ENCODE peak calls at places on chromosomes 6 and 20, in eight cellular contexts. P is MCF 10A, E is uterus, R is spleen, X is lower lobe of right lung, J is Calu3, L is AG09319, U is brain microvascular endothelial cell. D is an unnamed sample.

GRCh38 chr6:165872811-165873210 is 209.8 kb upstream of the PDE10A start:
- DNase-seq in P (no peak), E (no peak), R (no peak), X (no peak), J (no peak), L (no peak), U (no peak), D (no peak)

GRCh38 chr6:146028250-146028789 is 542 bp upstream of the GRM1 start:
- DNase-seq in P (peak), E (no peak), R (peak), X (peak), J (peak), L (peak), U (peak), D (no peak)

GRCh38 chr6:169079650-169080049 is 174.0 kb downstream of the THBS2 start:
- DNase-seq in P (peak), E (no peak), R (no peak), X (no peak), J (no peak), L (no peak), U (peak), D (no peak)

GRCh38 chr6:157059781-157060180 is 263.5 kb downstream of the TMEM242 start:
- DNase-seq in P (no peak), E (no peak), R (no peak), X (no peak), J (no peak), L (no peak), U (no peak), D (no peak)

GRCh38 chr20:46312945-46313861 is 4.9 kb upstream of the CDH22 start:
- DNase-seq in P (no peak), E (no peak), R (no peak), X (no peak), J (no peak), L (no peak), U (no peak), D (no peak)

GRCh38 chr6:12020187-12020791 is 8.2 kb downstream of the HIVEP1 start:
- DNase-seq in P (no peak), E (no peak), R (no peak), X (no peak), J (no peak), L (no peak), U (no peak), D (no peak)

GRCh38 chr6:82268301-82268846 is 20.8 kb upstream of the IBTK start:
- DNase-seq in P (no peak), E (no peak), R (no peak), X (no peak), J (no peak), L (no peak), U (no peak), D (no peak)

GRCh38 chr20:25011831-25012241 is 19.3 kb upstream of the APMAP start:
- DNase-seq in P (no peak), E (no peak), R (peak), X (no peak), J (no peak), L (no peak), U (no peak), D (no peak)

GRCh38 chr6:35088281-35089215 is 52.6 kb downstream of the TCP11 start:
- DNase-seq in P (no peak), E (no peak), R (peak), X (no peak), J (no peak), L (no peak), U (no peak), D (peak)

GRCh38 chr6:3455490-3456394 is 1.1 kb downstream of the SLC22A23 start:
- DNase-seq in P (no peak), E (no peak), R (no peak), X (peak), J (peak), L (no peak), U (no peak), D (no peak)

GRCh38 chr6:14397518-14397901 is 279.9 kb downstream of the CD83 start:
- DNase-seq in P (no peak), E (no peak), R (no peak), X (no peak), J (no peak), L (no peak), U (no peak), D (no peak)

GRCh38 chr6:14398953-14399352 is 281.4 kb downstream of the CD83 start:
- DNase-seq in P (no peak), E (no peak), R (no peak), X (no peak), J (no peak), L (no peak), U (no peak), D (no peak)

GRCh38 chr6:14399635-14400034 is 282.1 kb downstream of the CD83 start:
- DNase-seq in P (no peak), E (no peak), R (no peak), X (no peak), J (no peak), L (no peak), U (no peak), D (no peak)

GRCh38 chr6:14396392-14396791 is 278.8 kb downstream of the CD83 start:
- DNase-seq in P (no peak), E (no peak), R (no peak), X (no peak), J (no peak), L (no peak), U (no peak), D (no peak)

GRCh38 chr6:14396826-14397517 is 279.4 kb downstream of the CD83 start:
- DNase-seq in P (no peak), E (no peak), R (peak), X (peak), J (no peak), L (no peak), U (peak), D (no peak)
- TF ChIP-seq CTCF in P (peak), E (no peak), R (no peak), X (peak), J (no peak), L (peak), U (peak), D (peak)

DNA sequence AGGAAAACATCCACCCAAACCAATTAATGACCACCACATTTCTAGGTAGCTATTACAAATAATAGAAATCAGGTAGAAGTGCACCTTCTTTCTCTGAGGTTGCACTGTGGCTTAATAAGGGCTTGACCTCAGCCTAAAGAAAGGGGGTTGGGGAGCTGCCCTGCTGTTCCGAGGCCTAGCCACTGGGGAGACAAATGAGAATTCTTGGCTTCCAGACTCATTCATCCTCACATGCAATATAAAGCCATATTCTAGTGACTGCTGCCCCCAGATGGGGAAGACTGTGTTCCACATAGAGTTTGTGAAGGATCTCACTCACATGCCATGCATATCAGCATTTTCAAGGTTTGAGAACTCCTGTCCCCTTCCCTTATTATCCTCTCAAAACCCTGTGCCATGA is 22.9 kb downstream of the SAYSD1 start:
- DNase-seq in P (peak), E (no peak), R (no peak), X (no peak), J (peak), L (no peak), U (no peak), D (no peak)
- TF ChIP-seq CTCF in P (peak), E (no peak), R (no peak), X (no peak), J (no peak), L (no peak), U (peak), D (no peak)

DNA sequence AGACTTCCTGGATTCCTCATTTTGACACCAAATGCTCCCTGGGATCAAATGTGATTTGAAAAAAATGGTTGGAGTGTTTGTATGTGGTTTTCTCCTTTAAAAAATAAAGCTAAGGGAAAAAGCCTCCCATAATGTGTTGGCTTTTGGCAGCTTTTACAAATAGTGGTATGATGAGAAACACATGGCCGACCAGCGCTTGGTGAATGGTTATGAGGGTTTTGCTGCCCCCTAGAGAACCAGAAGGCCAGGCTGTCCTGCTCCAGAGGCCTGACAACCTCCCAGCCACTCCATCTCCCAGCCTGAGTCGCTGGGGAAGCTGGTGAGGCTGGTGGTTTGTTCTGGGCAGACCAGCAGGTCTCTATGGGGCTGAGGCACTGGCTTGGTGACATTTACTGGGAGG is 69.3 kb downstream of the CLIC5 start:
- DNase-seq in P (no peak), E (peak), R (no peak), X (no peak), J (no peak), L (peak), U (no peak), D (no peak)
- TF ChIP-seq CTCF in P (no peak), E (no peak), R (no peak), X (peak), J (no peak), L (peak), U (peak), D (peak)

GRCh38 chr6:45123023-45123422 is 205.1 kb upstream of the RUNX2 start:
- DNase-seq in P (no peak), E (no peak), R (no peak), X (no peak), J (no peak), L (no peak), U (no peak), D (no peak)

GRCh38 chr6:45129051-45129450 is 199.1 kb upstream of the RUNX2 start:
- DNase-seq in P (no peak), E (no peak), R (no peak), X (no peak), J (no peak), L (no peak), U (no peak), D (no peak)

GRCh38 chr6:45127185-45127584 is 200.9 kb upstream of the RUNX2 start:
- DNase-seq in P (no peak), E (no peak), R (no peak), X (no peak), J (no peak), L (no peak), U (no peak), D (no peak)

GRCh38 chr6:45126033-45126432 is 202.1 kb upstream of the RUNX2 start:
- DNase-seq in P (no peak), E (no peak), R (no peak), X (no peak), J (no peak), L (no peak), U (no peak), D (no peak)
- TF ChIP-seq CTCF in P (no peak), E (no peak), R (no peak), X (no peak), J (no peak), L (no peak), U (no peak), D (no peak)

DNA sequence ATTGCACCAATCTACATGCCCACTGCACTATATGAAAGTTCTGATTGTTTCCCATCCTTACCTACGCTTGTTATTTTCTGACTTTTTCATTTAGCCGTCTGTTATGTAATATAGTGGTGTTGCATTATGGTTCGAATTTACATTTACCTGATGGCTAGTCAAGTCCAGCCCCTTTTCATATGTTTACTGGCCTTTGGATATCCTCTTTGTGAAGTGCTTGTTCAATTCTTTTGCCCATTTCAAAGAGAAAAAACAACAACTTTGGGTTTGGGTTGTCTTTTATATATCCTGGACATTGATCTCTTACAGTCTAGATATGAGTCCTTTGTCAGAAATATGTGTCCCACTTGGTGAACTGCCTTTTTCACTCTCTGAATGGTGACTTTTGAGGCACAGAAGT is 21.1 kb downstream of the PPP1R14C start:
- DNase-seq in P (no peak), E (no peak), R (no peak), X (no peak), J (no peak), L (no peak), U (no peak), D (no peak)
- TF ChIP-seq CTCF in P (no peak), E (no peak), R (no peak), X (no peak), J (no peak), L (no peak), U (no peak), D (no peak)

GRCh38 chr6:161151059-161151645 is 122.7 kb downstream of the AGPAT4 start:
- DNase-seq in P (no peak), E (no peak), R (no peak), X (no peak), J (no peak), L (no peak), U (no peak), D (no peak)
- TF ChIP-seq CTCF in P (no peak), E (no peak), R (no peak), X (no peak), J (no peak), L (no peak), U (no peak), D (no peak)

GRCh38 chr6:131811510-131811909 is 3.7 kb downstream of the ENPP1 start:
- DNase-seq in P (no peak), E (no peak), R (no peak), X (no peak), J (no peak), L (no peak), U (no peak), D (no peak)

GRCh38 chr6:131808460-131809269 is 845 bp downstream of the ENPP1 start:
- DNase-seq in P (no peak), E (no peak), R (no peak), X (no peak), J (no peak), L (no peak), U (no peak), D (no peak)

GRCh38 chr6:131807321-131807643 is 538 bp upstream of the ENPP1 start:
- DNase-seq in P (no peak), E (no peak), R (no peak), X (no peak), J (no peak), L (no peak), U (no peak), D (no peak)

GRCh38 chr6:131803007-131803769 is 4.6 kb upstream of the ENPP1 start:
- DNase-seq in P (no peak), E (no peak), R (no peak), X (no peak), J (no peak), L (no peak), U (no peak), D (no peak)

DNA sequence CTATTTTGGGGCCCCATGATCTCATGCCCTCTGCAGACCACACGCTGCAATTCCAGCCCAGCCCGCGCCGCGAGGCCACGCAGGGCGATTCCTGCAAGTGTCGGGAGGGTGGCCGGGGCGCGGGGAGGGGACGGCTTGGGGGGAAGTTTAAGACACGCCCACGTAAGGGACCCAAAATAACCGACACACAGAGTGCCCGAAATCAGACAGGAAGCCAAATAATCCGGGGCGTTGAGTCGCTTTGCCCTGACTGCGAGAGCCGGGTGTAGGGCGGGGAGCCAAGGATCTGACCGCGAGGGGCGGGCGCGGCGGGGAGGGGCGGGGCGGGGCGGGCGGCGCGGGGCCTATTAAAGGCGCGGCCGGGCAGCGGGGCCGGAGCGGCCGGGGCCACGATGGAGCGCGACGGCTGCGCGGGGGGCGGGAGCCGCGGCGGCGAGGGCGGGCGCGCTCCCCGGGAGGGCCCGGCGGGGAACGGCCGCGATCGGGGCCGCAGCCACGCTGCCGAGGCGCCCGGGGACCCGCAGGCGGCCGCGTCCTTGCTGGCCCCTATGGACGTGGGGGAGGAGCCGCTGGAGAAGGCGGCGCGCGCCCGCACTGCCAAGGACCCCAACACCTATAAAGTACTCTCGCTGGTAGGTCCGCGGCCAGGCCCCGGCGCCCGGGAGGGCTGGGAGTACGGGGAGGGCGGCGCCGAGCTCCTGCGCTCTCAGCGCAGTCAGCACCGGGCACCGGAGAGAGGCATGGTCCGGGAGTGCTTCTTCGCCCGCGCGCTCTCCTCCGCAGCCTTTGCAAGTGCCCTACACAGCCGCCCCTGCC is at the start of gene ENPP1:
- DNase-seq in P (peak), E (peak), R (peak), X (peak), J (peak), L (peak), U (no peak), D (peak)
- TF ChIP-seq CTCF in P (no peak), E (peak), R (no peak), X (peak), J (peak), L (peak), U (peak), D (peak)

GRCh38 chr6:158783851-158784250 is 35.3 kb downstream of the EZR start:
- DNase-seq in P (no peak), E (no peak), R (no peak), X (no peak), J (no peak), L (no peak), U (no peak), D (no peak)

GRCh38 chr6:158783167-158783450 is 36.1 kb downstream of the EZR start:
- DNase-seq in P (no peak), E (no peak), R (no peak), X (no peak), J (no peak), L (no peak), U (no peak), D (no peak)

GRCh38 chr6:158780963-158781691 is 38.0 kb downstream of the EZR start:
- DNase-seq in P (no peak), E (no peak), R (no peak), X (no peak), J (peak), L (no peak), U (no peak), D (no peak)

GRCh38 chr6:158782432-158783166 is 36.6 kb downstream of the EZR start:
- DNase-seq in P (no peak), E (no peak), R (no peak), X (no peak), J (no peak), L (no peak), U (no peak), D (no peak)

DNA sequence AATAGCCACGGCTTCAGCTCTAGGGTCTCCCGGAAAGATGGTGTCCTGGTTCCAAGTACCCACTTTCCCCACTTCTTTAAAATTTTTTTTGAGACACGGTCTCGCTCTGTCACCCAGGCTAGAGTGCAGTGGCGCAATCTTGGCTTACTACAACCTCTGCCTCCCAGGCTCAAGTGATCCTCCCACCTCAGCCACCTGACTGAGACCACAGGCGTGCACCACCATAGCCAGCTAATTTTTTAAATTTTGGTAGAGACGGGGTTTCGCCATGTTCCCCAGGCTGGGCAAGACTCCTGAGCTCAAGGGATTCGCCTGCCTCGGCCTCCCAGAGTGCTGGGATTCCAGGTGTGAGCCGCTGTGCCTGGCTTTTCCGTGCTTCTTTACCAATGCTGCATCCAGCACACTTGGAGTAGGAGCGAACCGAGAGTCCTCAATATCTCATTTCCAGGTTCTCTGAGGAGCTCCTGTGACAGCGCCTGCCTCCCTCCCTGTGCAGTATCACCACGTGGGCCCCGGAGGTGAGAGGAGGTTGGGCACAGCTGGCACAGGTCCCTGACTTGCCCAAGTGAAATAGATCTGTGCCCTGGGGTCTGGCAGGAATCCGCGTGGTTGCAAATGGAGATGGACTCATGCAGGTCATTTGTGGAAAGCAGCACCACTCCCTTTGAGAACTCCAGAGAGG is 37.3 kb downstream of the EZR start:
- DNase-seq in P (no peak), E (no peak), R (no peak), X (no peak), J (no peak), L (no peak), U (no peak), D (no peak)
- TF ChIP-seq CTCF in P (no peak), E (no peak), R (no peak), X (no peak), J (no peak), L (no peak), U (no peak), D (no peak)

GRCh38 chr6:22343864-22344263 is 47.0 kb upstream of the PRL start:
- DNase-seq in P (peak), E (no peak), R (no peak), X (no peak), J (no peak), L (no peak), U (no peak), D (no peak)
- TF ChIP-seq CTCF in P (no peak), E (no peak), R (no peak), X (no peak), J (peak), L (no peak), U (peak), D (peak)

DNA sequence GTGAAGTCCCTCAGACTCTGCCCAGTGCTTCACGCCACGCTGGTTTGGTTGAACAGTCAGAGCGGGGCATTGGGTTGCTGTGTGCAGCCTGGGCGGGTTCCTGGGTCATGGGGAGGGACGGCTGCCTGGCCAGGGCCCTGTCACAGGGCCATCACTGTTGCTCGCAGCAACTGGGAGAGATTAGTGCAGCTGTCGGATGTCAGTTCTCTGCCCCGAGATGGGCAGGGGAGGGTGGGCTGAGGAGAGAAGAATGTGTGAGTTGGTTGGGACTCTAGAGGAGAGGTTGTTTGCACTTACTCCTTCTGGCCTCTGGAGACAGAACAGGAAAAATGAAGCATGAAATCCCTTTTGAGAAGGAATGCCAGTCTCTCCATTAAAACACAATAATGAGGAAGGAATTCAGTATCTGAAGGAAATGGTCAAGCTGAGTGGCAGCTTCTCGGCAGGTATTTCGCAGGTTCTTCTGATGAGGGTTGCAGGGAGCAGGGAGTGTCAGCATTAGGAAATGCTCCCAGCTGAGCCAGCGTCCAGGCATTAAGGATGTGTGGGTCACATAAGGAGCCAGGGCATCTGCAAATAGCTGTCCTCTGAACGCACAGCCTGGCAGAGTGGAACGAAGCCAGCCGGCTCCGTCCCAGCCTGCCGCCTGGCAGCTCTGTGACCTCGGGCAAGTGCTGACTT is 95.9 kb downstream of the SSR1 start:
- DNase-seq in P (no peak), E (no peak), R (no peak), X (peak), J (no peak), L (no peak), U (no peak), D (no peak)
- TF ChIP-seq CTCF in P (no peak), E (no peak), R (no peak), X (no peak), J (no peak), L (no peak), U (no peak), D (peak)